ENCODE peak calls at places on chromosomes 13 and 19, in seven cellular contexts. Y, S, B, P, A, E and Z are unnamed samples.

GRCh38 chr13:98963917-98964316 is 13.9 kb downstream of the DOCK9 start:
- DNase-seq in Y (no peak), S (no peak), B (no peak), P (no peak), A (no peak), E (no peak), Z (no peak)

GRCh38 chr13:48983331-48983730 is 7.6 kb downstream of the FNDC3A start:
- DNase-seq in Y (no peak), S (no peak), B (no peak), P (no peak), A (no peak), E (no peak), Z (no peak)

GRCh38 chr13:34129422-34129821 is 311.5 kb downstream of the RFC3 start:
- DNase-seq in Y (no peak), S (no peak), B (no peak), P (no peak), A (no peak), E (no peak), Z (no peak)

GRCh38 chr19:5292453-5292842 is 48.2 kb downstream of the PTPRS start:
- DNase-seq in Y (peak; percentile 25), S (peak; percentile 27), B (peak; percentile 56), P (no peak), A (peak; percentile 58), E (no peak), Z (no peak)

GRCh38 chr13:112702983-112703379 is 13.1 kb downstream of the ATP11A start:
- DNase-seq in Y (no peak), S (no peak), B (no peak), P (no peak), A (peak; percentile 7), E (peak; percentile 89), Z (no peak)

GRCh38 chr13:67390462-67391093 is 160.4 kb upstream of the PCDH9 start:
- DNase-seq in Y (no peak), S (no peak), B (peak; percentile 51), P (no peak), A (no peak), E (no peak), Z (peak; percentile 4)

GRCh38 chr13:23175920-23176319 is 4.9 kb upstream of the SGCG start:
- DNase-seq in Y (no peak), S (no peak), B (peak; percentile 5), P (no peak), A (no peak), E (no peak), Z (peak; percentile 10)

GRCh38 chr13:113176292-113176691 is 17.8 kb downstream of the PROZ start:
- DNase-seq in Y (no peak), S (no peak), B (no peak), P (no peak), A (no peak), E (peak; percentile 45), Z (no peak)

GRCh38 chr13:104137416-104137815 is 1071.2 kb upstream of the SLC10A2 start:
- DNase-seq in Y (no peak), S (no peak), B (no peak), P (no peak), A (no peak), E (no peak), Z (no peak)

GRCh38 chr19:48859711-48860572 is 8.5 kb downstream of the PLEKHA4 start:
- DNase-seq in Y (no peak), S (no peak), B (no peak), P (no peak), A (no peak), E (no peak), Z (no peak)

GRCh38 chr19:18488403-18488723 is 33.5 kb downstream of the ELL start:
- DNase-seq in Y (peak; percentile 52), S (no peak), B (peak; percentile 34), P (no peak), A (no peak), E (no peak), Z (peak; percentile 20)

GRCh38 chr19:49113762-49114629 is at the start of gene LIN7B:
- DNase-seq in Y (peak; percentile 54), S (no peak), B (peak; percentile 72), P (no peak), A (no peak), E (peak; percentile 49), Z (peak; percentile 46)

GRCh38 chr19:11387154-11388034 is 3.3 kb upstream of the EPOR start:
- DNase-seq in Y (no peak), S (no peak), B (no peak), P (no peak), A (no peak), E (peak; percentile 69), Z (no peak)

GRCh38 chr13:23744315-23744714 is 144.9 kb downstream of the MIPEP start:
- DNase-seq in Y (no peak), S (no peak), B (no peak), P (no peak), A (no peak), E (no peak), Z (no peak)

GRCh38 chr19:13085673-13086072 is 17.0 kb downstream of the LYL1 start:
- DNase-seq in Y (no peak), S (no peak), B (no peak), P (no peak), A (no peak), E (no peak), Z (no peak)

GRCh38 chr19:13493516-13494310 is 12.6 kb downstream of the CACNA1A start:
- DNase-seq in Y (peak; percentile 20), S (no peak), B (no peak), P (no peak), A (no peak), E (no peak), Z (peak; percentile 19)

GRCh38 chr19:3098515-3099346 is 4.6 kb downstream of the GNA11 start:
- DNase-seq in Y (peak; percentile 43), S (no peak), B (peak; percentile 44), P (peak; percentile 86), A (peak; percentile 79), E (no peak), Z (peak; percentile 38)

GRCh38 chr19:24166055-24166454 is 79.1 kb downstream of the ZNF254 start:
- DNase-seq in Y (peak; percentile 15), S (no peak), B (no peak), P (no peak), A (no peak), E (no peak), Z (no peak)

GRCh38 chr19:12628040-12629022 is 17.6 kb downstream of the ZNF791 start:
- DNase-seq in Y (no peak), S (no peak), B (peak; percentile 17), P (no peak), A (no peak), E (no peak), Z (no peak)

GRCh38 chr13:66565261-66565660 is 664.9 kb downstream of the PCDH9 start:
- DNase-seq in Y (no peak), S (no peak), B (no peak), P (no peak), A (no peak), E (no peak), Z (no peak)

GRCh38 chr13:84648069-84648640 is 765.9 kb upstream of the SLITRK1 start:
- DNase-seq in Y (no peak), S (no peak), B (peak; percentile 8), P (no peak), A (no peak), E (no peak), Z (peak; percentile 37)

DNA sequence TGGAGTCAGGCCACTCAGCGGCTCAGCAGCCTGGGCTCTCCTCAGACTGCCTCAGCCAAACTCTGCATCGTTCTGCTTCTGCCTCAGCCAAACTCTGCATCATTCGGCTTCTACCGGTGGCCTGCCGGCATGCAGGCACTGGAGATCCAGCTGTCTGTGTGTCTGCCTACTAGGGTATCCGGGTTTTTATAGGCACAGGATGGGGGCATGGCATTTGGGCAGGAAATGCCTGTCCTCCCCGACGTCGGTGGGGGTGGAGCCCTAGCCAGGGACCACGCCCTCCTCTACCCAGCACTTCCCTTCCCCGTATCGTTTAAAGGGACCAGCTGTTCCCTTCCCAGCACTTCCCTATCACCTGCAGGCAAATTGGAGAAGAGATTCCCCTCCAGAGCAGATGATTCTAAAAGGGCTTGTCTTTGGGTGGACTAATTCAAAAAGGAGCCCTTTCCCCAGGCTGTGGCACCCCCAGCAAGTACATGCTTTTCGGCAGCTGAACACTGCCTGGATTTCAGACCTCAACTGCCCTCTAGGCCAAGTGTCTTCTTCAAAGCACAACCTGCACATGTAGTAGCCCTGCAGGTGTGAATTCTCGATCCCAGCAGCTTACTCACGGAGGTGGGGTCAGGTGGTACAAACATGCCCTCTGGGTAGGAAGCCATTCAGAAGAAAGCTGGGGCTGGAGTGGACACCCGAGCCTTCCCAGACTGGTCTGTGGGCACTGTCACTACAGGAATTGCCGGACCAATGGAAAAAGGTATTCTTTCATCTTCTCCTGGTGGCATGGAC is 25.5 kb upstream of the GPR12 start:
- DNase-seq in Y (peak; percentile 1), S (peak; percentile 8), B (peak; percentile 4), P (peak; percentile 81), A (peak; percentile 38), E (peak; percentile 65), Z (peak; percentile 2)
- H3K4me3 ChIP-seq in Y (no peak overlapping the region), S (peak overlapping the region; percentile 14), B (no peak overlapping the region), P (peak overlapping the region; percentile 20), A (no peak overlapping the region), E (peak overlapping the region; percentile 23), Z (no peak overlapping the region)

DNA sequence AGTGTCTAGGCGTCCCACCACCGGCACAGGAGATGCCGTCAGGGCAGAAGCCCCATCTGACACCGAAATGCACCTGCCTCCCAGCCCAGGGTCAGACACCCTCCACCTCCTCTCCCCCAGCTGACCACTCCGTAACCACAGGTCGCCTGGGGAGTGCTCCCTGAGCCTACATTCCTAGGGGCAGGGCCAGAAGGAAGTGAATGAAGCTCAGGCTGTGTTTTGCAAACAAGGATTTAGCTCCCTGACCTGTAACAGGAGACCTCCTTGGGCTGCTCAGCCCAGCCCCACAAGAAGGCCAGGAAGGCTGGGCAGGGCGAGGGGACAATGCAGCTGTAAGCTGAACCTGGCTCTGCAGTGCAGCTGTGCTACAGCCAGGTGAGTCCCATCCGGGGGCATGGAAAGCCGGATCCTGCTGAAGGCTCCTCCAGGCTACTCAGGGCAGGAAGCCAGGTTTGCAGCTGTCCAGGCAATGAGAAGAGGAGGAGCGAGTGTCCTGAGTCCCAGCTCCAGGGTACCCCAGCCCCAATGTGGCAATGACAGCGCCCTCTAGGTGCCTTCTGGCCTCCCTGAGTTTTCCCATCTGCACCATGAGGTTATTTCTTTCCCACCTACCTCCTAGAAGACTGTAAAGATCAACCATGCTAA is 42.1 kb downstream of the RHPN2 start:
- DNase-seq in Y (no peak), S (no peak), B (no peak), P (no peak), A (no peak), E (no peak), Z (no peak)
- TF ChIP-seq CTCF in Y (no peak), S (no peak), B (no peak), P (no peak), A (no peak), E (no peak), Z (no peak)

GRCh38 chr13:45847554-45848224 is 3.9 kb downstream of the SIAH3 start:
- DNase-seq in Y (no peak), S (peak; percentile 19), B (peak; percentile 19), P (no peak), A (peak; percentile 38), E (peak; percentile 84), Z (no peak)
- H3K4me3 ChIP-seq in Y (no peak overlapping the region), S (no peak overlapping the region), B (no peak overlapping the region), P (no peak overlapping the region), A (no peak overlapping the region), E (peak overlapping the region; percentile 23), Z (no peak overlapping the region)

DNA sequence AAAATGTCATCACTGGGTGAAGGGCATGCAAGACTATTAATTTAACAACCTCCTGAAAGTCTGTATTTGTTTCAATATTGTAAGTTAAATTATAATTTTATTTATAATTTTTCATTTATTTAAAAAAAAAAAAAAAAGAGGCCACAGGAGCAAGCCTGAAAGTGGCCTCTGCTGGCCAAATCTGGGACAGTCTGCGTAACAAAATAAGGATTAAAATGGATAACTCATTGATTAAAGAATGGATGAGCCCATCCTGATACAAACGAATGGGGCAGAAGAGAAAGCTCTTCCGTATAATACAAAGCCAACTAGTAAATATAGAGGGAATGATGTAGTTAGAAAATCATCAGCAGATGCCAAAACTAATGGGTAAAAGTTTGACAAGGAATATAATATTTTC is 36.2 kb downstream of the SUCLA2 start:
- DNase-seq in Y (no peak), S (no peak), B (no peak), P (no peak), A (no peak), E (no peak), Z (no peak)
- TF ChIP-seq CTCF in Y (no peak), S (no peak), B (no peak), P (no peak), A (no peak), E (no peak), Z (peak; percentile 18)